ENCODE peak calls at places on chromosomes 3 and 15, in six cellular contexts. I is AG04450, P is dorsolateral prefrontal cortex, Q is cardiac muscle cell, Z is ascending aorta, E is fibroblast of lung. K is an unnamed sample. For H3K27me3, the result is how much of the 10 kb centered on the place peaks cover.

GRCh38 chr3:14862303-14862660 is 43.5 kb downstream of the FGD5 start:
- DNase-seq in I (no peak), P (no peak), Q (no peak), Z (no peak), E (no peak), K (no peak)

GRCh38 chr15:57708047-57708446 is 1.5 kb downstream of the POLR2M start:
- DNase-seq in I (no peak), P (no peak), Q (no peak), Z (no peak), E (peak), K (no peak)

GRCh38 chr15:47744973-47745372 is 27.7 kb downstream of the SEMA6D start:
- DNase-seq in I (no peak), P (no peak), Q (no peak), Z (no peak), E (no peak), K (no peak)

GRCh38 chr3:41863024-41863423 is 98.9 kb downstream of the ULK4 start:
- DNase-seq in I (no peak), P (no peak), Q (no peak), Z (no peak), E (no peak), K (no peak)

GRCh38 chr3:172449468-172450149 is 1.4 kb upstream of the GHSR start:
- DNase-seq in I (no peak), P (no peak), Q (peak), Z (no peak), E (peak), K (no peak)

GRCh38 chr15:41698779-41699178 is 38.6 kb downstream of the MGA start:
- DNase-seq in I (peak), P (no peak), Q (no peak), Z (no peak), E (no peak), K (no peak)

GRCh38 chr15:86183765-86184491 is 104.3 kb downstream of the AGBL1 start:
- DNase-seq in I (no peak), P (peak), Q (no peak), Z (no peak), E (no peak), K (no peak)

GRCh38 chr3:60826511-60826910 is 424.7 kb downstream of the FHIT start:
- DNase-seq in I (no peak), P (no peak), Q (no peak), Z (no peak), E (no peak), K (no peak)

GRCh38 chr3:14345496-14346150 is 56.8 kb upstream of the SLC6A6 start:
- DNase-seq in I (no peak), P (no peak), Q (no peak), Z (no peak), E (no peak), K (no peak)

GRCh38 chr3:113035387-113035982 is 44.7 kb downstream of the GTPBP8 start:
- DNase-seq in I (no peak), P (no peak), Q (peak), Z (no peak), E (peak), K (no peak)

GRCh38 chr3:126529585-126530170 is 5.7 kb downstream of the CHST13 start:
- DNase-seq in I (no peak), P (peak), Q (no peak), Z (no peak), E (no peak), K (no peak)

GRCh38 chr3:8458711-8459110 is 42.9 kb upstream of the LMCD1 start:
- DNase-seq in I (peak), P (no peak), Q (no peak), Z (peak), E (peak), K (peak)

GRCh38 chr15:83118291-83118827 is 10.9 kb downstream of the TM6SF1 start:
- DNase-seq in I (no peak), P (no peak), Q (no peak), Z (no peak), E (no peak), K (no peak)

GRCh38 chr15:92277776-92278175 is 115.9 kb upstream of the ST8SIA2 start:
- DNase-seq in I (no peak), P (no peak), Q (peak), Z (no peak), E (no peak), K (no peak)

GRCh38 chr3:32577621-32578556 is 7.2 kb upstream of the DYNC1LI1 start:
- DNase-seq in I (no peak), P (no peak), Q (no peak), Z (no peak), E (peak), K (no peak)

GRCh38 chr15:77993374-77993911 is 84.1 kb downstream of the TBC1D2B start:
- DNase-seq in I (no peak), P (peak), Q (no peak), Z (no peak), E (no peak), K (no peak)

GRCh38 chr3:106610362-106610997 is 741.7 kb upstream of the CBLB start:
- DNase-seq in I (no peak), P (no peak), Q (no peak), Z (no peak), E (peak), K (no peak)

GRCh38 chr15:31405200-31405929 is 78.7 kb downstream of the KLF13 start:
- DNase-seq in I (no peak), P (no peak), Q (no peak), Z (no peak), E (no peak), K (no peak)

GRCh38 chr3:30538787-30539186 is 67.6 kb upstream of the TGFBR2 start:
- DNase-seq in I (peak), P (no peak), Q (no peak), Z (no peak), E (peak), K (no peak)

GRCh38 chr3:28940530-28940929 is 340.3 kb upstream of the RBMS3 start:
- DNase-seq in I (peak), P (no peak), Q (no peak), Z (no peak), E (peak), K (no peak)

GRCh38 chr3:36648241-36649034 is 115.9 kb downstream of the DCLK3 start:
- DNase-seq in I (peak), P (no peak), Q (no peak), Z (no peak), E (peak), K (no peak)

GRCh38 chr3:56130036-56130435 is 338.2 kb downstream of the ERC2 start:
- DNase-seq in I (no peak), P (no peak), Q (no peak), Z (no peak), E (no peak), K (no peak)

GRCh38 chr3:134326760-134327593 is 47.3 kb downstream of the AMOTL2 start:
- DNase-seq in I (peak), P (no peak), Q (peak), Z (no peak), E (peak), K (no peak)

GRCh38 chr3:43870844-43871626 is 180.3 kb downstream of the ABHD5 start:
- DNase-seq in I (no peak), P (no peak), Q (no peak), Z (no peak), E (no peak), K (no peak)

GRCh38 chr3:9876991-9877390 is 3.1 kb downstream of the CIDEC start:
- DNase-seq in I (no peak), P (no peak), Q (no peak), Z (no peak), E (no peak), K (no peak)

GRCh38 chr3:159806412-159806811 is 182.2 kb upstream of the IL12A start:
- DNase-seq in I (no peak), P (peak), Q (no peak), Z (no peak), E (peak), K (no peak)

GRCh38 chr3:197224034-197224444 is 74.4 kb downstream of the DLG1 start:
- DNase-seq in I (peak), P (no peak), Q (peak), Z (no peak), E (peak), K (no peak)

GRCh38 chr15:85554852-85555521 is 174.6 kb downstream of the AKAP13 start:
- DNase-seq in I (no peak), P (no peak), Q (no peak), Z (no peak), E (no peak), K (no peak)

GRCh38 chr3:134061401-134061800 is 31.7 kb upstream of the SLCO2A1 start:
- DNase-seq in I (no peak), P (no peak), Q (no peak), Z (no peak), E (no peak), K (no peak)

GRCh38 chr3:11544413-11545181 is 99.1 kb downstream of the VGLL4 start:
- DNase-seq in I (no peak), P (no peak), Q (peak), Z (no peak), E (peak), K (no peak)

GRCh38 chr3:71641669-71642068 is 58.1 kb upstream of the FOXP1 start:
- DNase-seq in I (no peak), P (no peak), Q (no peak), Z (no peak), E (no peak), K (no peak)

GRCh38 chr3:65672876-65673815 is 365.6 kb downstream of the MAGI1 start:
- DNase-seq in I (peak), P (peak), Q (peak), Z (no peak), E (peak), K (no peak)

GRCh38 chr15:55403531-55403930 is 4.6 kb downstream of the CCPG1 start:
- DNase-seq in I (no peak), P (no peak), Q (no peak), Z (no peak), E (peak), K (no peak)

GRCh38 chr15:35254052-35254451 is 169.0 kb upstream of the NANOGP8 start:
- DNase-seq in I (no peak), P (no peak), Q (no peak), Z (no peak), E (no peak), K (no peak)

GRCh38 chr15:58864602-58865419 is 68.7 kb downstream of the SLTM start:
- DNase-seq in I (no peak), P (no peak), Q (peak), Z (no peak), E (peak), K (no peak)
- H3K4me3 ChIP-seq in I (peak), P (peak), Q (no peak), Z (peak), E (peak), K (peak)

GRCh38 chr3:129965937-129966336 is 8.6 kb upstream of the TRH start:
- DNase-seq in I (no peak), P (no peak), Q (no peak), Z (no peak), E (no peak), K (no peak)

GRCh38 chr3:129967761-129968160 is 6.8 kb upstream of the TRH start:
- DNase-seq in I (no peak), P (no peak), Q (no peak), Z (no peak), E (no peak), K (no peak)

GRCh38 chr3:129962600-129962999 is 11.9 kb upstream of the TRH start:
- DNase-seq in I (no peak), P (no peak), Q (no peak), Z (no peak), E (no peak), K (no peak)

GRCh38 chr3:129970603-129971002 is 3.9 kb upstream of the TRH start:
- DNase-seq in I (no peak), P (no peak), Q (no peak), Z (no peak), E (no peak), K (no peak)

DNA sequence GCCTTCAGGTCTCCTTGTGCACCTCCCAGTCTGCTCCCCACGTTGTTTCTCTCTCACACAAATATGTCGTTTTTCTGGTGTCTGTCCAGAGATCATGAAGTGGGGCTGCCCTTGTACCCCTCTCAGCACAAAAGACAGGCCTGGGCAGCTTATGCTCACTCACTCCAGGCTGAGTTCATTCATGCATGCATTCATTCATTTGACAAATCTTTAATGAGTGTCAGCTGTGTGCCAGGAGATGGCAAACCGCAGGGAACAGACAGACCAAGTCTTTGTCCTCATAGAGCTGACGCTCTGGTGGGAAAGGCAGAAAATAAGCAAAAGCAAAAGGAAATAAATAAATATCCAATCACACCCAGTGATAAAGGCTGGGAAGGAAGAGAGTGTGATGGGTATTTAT is 7.6 kb upstream of the TRH start:
- DNase-seq in I (no peak), P (no peak), Q (no peak), Z (no peak), E (no peak), K (no peak)
- H3K27me3 ChIP-seq in I (under half), P (under half), Q (under half), Z (under half), E (under half), K (under half)

DNA sequence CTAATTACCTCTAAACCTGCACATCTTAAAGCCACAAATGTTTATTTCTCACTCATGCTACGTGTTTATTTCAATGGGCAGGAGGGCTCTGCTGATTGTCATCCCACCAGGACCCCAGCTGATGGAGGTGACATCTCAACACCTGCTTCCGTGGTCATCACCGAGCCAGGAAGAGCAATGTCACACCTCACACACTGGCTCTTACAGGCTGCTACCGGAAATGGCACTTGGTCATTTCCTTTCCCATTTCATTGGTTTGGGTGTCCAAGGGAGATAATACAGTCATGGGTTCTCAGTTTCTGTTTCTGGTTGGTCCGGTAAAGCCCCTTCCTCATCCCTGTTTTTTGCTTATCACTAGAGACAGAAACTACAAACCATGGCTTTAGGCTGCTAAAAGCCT is 41.9 kb downstream of the ABHD2 start:
- DNase-seq in I (no peak), P (no peak), Q (no peak), Z (no peak), E (no peak), K (no peak)
- H3K4me3 ChIP-seq in I (no peak), P (no peak), Q (no peak), Z (no peak), E (no peak), K (no peak)

DNA sequence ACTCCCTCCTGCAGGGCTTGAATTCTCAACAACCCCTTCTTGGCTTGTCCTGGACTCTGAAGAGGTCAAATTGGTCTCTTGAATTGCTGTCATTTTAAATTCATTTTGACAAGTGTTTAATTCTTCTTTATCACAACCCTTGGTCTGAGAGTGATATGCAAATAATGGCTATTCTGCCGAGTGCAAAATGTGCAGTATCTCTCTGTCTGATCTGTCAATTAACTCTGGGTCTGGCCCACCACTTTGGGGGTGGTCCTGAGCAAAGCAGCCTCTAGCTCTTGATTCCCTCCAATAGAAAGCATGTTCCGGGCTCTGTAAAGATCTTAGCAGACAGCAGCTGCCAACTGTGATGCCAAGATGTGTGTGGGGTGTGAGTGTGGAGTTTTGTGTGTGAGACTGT is 2.2 kb upstream of the IGDCC3 start:
- DNase-seq in I (no peak), P (no peak), Q (no peak), Z (no peak), E (no peak), K (no peak)
- H3K27me3 ChIP-seq in I (half or more), P (under half), Q (under half), Z (under half), E (under half), K (under half)

GRCh38 chr15:66019377-66019776 is 150.1 kb downstream of the RAB11A start:
- DNase-seq in I (no peak), P (no peak), Q (no peak), Z (no peak), E (no peak), K (no peak)
- H3K4me3 ChIP-seq in I (no peak), P (no peak), Q (no peak), Z (no peak), E (no peak), K (no peak)

DNA sequence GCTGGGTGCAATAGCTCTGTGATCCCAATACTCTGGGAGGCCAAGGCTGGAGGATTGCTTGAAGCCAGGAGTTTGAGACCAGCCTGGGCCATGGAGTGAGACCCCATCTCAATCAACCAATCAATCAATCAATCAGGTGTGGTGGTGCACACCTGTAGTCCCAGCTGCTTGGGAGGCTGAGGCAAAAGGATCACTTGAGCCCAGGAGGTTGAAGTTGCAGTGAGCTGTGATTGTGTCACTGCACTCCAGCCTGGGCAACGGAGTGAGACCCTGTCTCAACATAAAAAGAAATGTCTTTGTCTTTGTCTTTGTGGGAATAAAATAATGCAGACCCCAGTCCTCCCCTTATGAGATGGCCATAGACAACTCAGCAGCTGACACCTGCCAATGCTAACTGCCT is 34.9 kb upstream of the TLE3 start:
- DNase-seq in I (no peak), P (no peak), Q (no peak), Z (no peak), E (no peak), K (no peak)
- H3K27me3 ChIP-seq in I (under half), P (under half), Q (half or more), Z (under half), E (under half), K (under half)

GRCh38 chr3:46974421-46975227 is 1.9 kb downstream of the CCDC12 start:
- DNase-seq in I (no peak), P (no peak), Q (no peak), Z (no peak), E (no peak), K (no peak)
- H3K4me3 ChIP-seq in I (no peak), P (no peak), Q (no peak), Z (peak), E (peak), K (peak)

GRCh38 chr3:152097120-152097519 is 171.6 kb upstream of the MBNL1 start:
- DNase-seq in I (no peak), P (no peak), Q (no peak), Z (no peak), E (no peak), K (no peak)
- H3K27me3 ChIP-seq in I (under half), P (under half), Q (under half), Z (under half), E (under half), K (under half)